ENCODE peak calls at places on chromosomes 1 and 21, in ten cellular contexts. A is cardiac fibroblast, F is IMR-90, M is left ventricle myocardium inferior, O is PC-3, U is thyroid gland, Q is hepatocyte, B is right cardiac atrium, Y is GM12864, L is BJ. Z is an unnamed sample.

GRCh38 chr21:15210235-15210678 is 145.5 kb upstream of the NRIP1 start:
- DNase-seq in A (peak), Y (no peak), U (no peak), M (peak), Q (peak), L (no peak), B (peak), F (no peak), O (peak), Z (no peak)

GRCh38 chr1:43858324-43858723 is 75.3 kb upstream of the ARTN start:
- DNase-seq in U (peak), Q (peak), O (peak), M (no peak), Y (no peak), F (peak), B (no peak), A (peak), L (peak), Z (peak)

GRCh38 chr1:43822040-43822439 is 111.6 kb upstream of the ARTN start:
- DNase-seq in O (peak), Y (no peak), A (peak), L (peak), B (no peak), F (peak), U (no peak), M (no peak), Q (peak), Z (no peak)

GRCh38 chr1:25549273-25550154 is 6.1 kb downstream of the LDLRAP1 start:
- DNase-seq in F (peak), L (no peak), B (peak), Y (peak), U (peak), Q (peak), O (peak), A (peak), M (peak), Z (peak)

GRCh38 chr1:203898458-203899244 is 37.3 kb downstream of the SNRPE start:
- DNase-seq in A (no peak), O (no peak), M (no peak), U (no peak), Y (no peak), Q (no peak), L (no peak), F (no peak), B (no peak), Z (no peak)

GRCh38 chr1:228342627-228343210 is 63.9 kb downstream of the TRIM11 start:
- DNase-seq in M (peak), U (no peak), L (no peak), B (no peak), A (no peak), F (no peak), Q (no peak), Y (no peak), O (no peak), Z (no peak)

GRCh38 chr1:202848191-202848542 is 37.4 kb downstream of the PCAT6 start:
- DNase-seq in U (no peak), F (peak), O (no peak), Y (peak), Q (no peak), A (no peak), M (no peak), B (no peak), L (no peak), Z (no peak)

GRCh38 chr21:46002841-46003574 is 21.4 kb downstream of the COL6A1 start:
- DNase-seq in U (no peak), L (no peak), A (no peak), F (no peak), Q (no peak), B (peak), Y (no peak), M (peak), O (no peak), Z (no peak)

GRCh38 chr1:57492846-57493245 is 69.0 kb upstream of the DAB1 start:
- DNase-seq in B (no peak), U (no peak), Q (no peak), Y (no peak), F (no peak), L (no peak), M (no peak), A (no peak), O (no peak), Z (no peak)

GRCh38 chr1:14698206-14698605 is 99.7 kb downstream of the KAZN start:
- DNase-seq in F (no peak), Y (no peak), A (no peak), L (no peak), M (no peak), O (no peak), Q (no peak), U (no peak), B (no peak), Z (no peak)

GRCh38 chr21:45017376-45017960 is 56.9 kb upstream of the ADARB1 start:
- DNase-seq in B (no peak), M (no peak), Q (no peak), U (no peak), Y (no peak), L (no peak), A (no peak), F (peak), O (no peak), Z (peak)

GRCh38 chr1:156898971-156899657 is 5.6 kb downstream of the PEAR1 start:
- DNase-seq in O (no peak), A (no peak), M (no peak), Y (no peak), F (no peak), Q (no peak), L (no peak), B (peak), U (no peak), Z (no peak)

GRCh38 chr1:2544875-2545638 is 11.1 kb upstream of the TNFRSF14 start:
- DNase-seq in F (no peak), M (no peak), Y (no peak), Q (peak), L (no peak), U (no peak), O (no peak), A (no peak), B (no peak), Z (peak)

GRCh38 chr1:234589064-234589765 is 20.8 kb downstream of the IRF2BP2 start:
- DNase-seq in A (peak), F (no peak), B (no peak), M (no peak), O (no peak), U (no peak), Q (peak), L (no peak), Y (no peak), Z (no peak)

GRCh38 chr1:162230096-162230495 is 146.6 kb downstream of the SPATA46 start:
- DNase-seq in U (no peak), L (no peak), O (peak), Y (no peak), Q (no peak), M (peak), F (no peak), B (peak), A (peak), Z (peak)

GRCh38 chr1:6911229-6911941 is 126.1 kb downstream of the CAMTA1 start:
- DNase-seq in B (no peak), A (no peak), Y (no peak), L (no peak), M (no peak), Q (no peak), U (no peak), O (no peak), F (no peak), Z (no peak)

GRCh38 chr1:114331936-114332335 is 178.3 kb upstream of the SYT6 start:
- DNase-seq in O (no peak), L (no peak), Y (peak), F (no peak), M (no peak), A (no peak), Q (no peak), B (no peak), U (no peak), Z (no peak)

GRCh38 chr1:43919906-43920305 is 13.7 kb upstream of the ARTN start:
- DNase-seq in F (no peak), Q (no peak), O (no peak), A (no peak), L (no peak), U (no peak), B (no peak), Y (no peak), M (no peak), Z (no peak)

GRCh38 chr1:110292031-110292300 is 47.2 kb upstream of the RBM15 start:
- DNase-seq in L (no peak), B (no peak), Y (no peak), M (no peak), U (no peak), A (no peak), F (no peak), O (no peak), Q (no peak), Z (no peak)

DNA sequence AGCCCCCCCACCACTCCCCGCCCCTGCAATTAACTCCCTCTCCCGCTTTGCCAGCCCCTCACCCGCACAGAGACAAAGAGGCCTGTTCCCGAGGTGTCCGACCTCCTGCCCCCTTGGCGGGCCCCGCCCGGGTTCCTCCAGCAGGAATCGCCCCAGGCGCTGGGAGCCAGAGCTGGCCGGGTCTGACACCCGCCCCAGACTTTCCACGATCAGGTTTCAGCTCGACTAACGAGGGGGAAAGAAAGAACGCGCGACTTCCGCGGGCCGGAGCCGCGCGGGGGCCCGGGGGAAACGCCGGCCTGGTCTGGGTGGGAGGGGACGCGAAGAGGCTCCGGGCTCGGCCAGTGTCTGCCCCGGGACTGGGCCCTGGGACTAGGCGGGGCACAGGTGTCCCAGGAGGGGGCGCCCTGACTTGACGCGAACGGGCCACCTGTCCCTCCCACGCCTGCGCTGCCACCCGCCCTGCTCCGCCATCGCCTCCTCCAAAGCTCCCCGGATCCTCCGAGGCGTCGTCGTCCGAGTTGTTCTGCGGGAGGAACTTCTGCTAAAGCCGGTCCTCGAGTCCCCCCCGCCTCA is 36.3 kb upstream of the HHAT start:
- DNase-seq in A (peak), B (peak), Y (no peak), M (peak), O (peak), L (no peak), F (no peak), Q (peak), U (peak), Z (peak)
- H3K4me3 ChIP-seq in A (peak), B (peak), Y (no peak), M (peak), O (peak), L (peak), F (peak), Q (no peak), U (peak), Z (peak)

DNA sequence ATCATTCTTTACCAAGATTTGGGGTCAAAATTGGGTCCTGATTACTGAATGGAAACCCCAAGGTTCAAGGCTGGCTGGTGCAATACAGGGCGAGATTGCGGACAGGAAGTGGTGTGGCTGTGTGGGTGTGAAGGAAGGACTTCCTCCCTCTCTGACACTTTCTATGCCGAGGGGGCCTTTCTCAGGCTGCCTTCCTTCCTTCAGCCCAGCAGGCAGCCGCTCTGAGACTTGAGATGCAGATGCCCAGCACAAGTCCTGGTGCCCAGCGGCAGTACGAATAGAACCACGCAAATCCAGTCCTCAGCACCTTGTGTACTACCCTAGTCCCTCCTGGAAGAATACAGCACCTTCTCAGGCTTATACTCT is 16.3 kb downstream of the BATF3 start:
- DNase-seq in A (no peak), M (peak), Q (no peak), U (no peak), Y (peak), O (no peak), B (peak), F (no peak), L (no peak), Z (no peak)
- H3K4me3 ChIP-seq in A (no peak), M (no peak), Q (no peak), U (no peak), Y (peak), O (no peak), B (no peak), F (no peak), L (no peak), Z (no peak)

GRCh38 chr1:52544665-52545525 is 8.0 kb downstream of the TUT4 start:
- DNase-seq in U (no peak), Y (no peak), A (no peak), F (no peak), Q (no peak), O (no peak), M (no peak), L (no peak), B (no peak), Z (no peak)

GRCh38 chr1:52546852-52547251 is 6.0 kb downstream of the TUT4 start:
- DNase-seq in F (no peak), L (no peak), O (no peak), Y (no peak), B (no peak), A (no peak), U (no peak), M (no peak), Q (no peak), Z (no peak)

DNA sequence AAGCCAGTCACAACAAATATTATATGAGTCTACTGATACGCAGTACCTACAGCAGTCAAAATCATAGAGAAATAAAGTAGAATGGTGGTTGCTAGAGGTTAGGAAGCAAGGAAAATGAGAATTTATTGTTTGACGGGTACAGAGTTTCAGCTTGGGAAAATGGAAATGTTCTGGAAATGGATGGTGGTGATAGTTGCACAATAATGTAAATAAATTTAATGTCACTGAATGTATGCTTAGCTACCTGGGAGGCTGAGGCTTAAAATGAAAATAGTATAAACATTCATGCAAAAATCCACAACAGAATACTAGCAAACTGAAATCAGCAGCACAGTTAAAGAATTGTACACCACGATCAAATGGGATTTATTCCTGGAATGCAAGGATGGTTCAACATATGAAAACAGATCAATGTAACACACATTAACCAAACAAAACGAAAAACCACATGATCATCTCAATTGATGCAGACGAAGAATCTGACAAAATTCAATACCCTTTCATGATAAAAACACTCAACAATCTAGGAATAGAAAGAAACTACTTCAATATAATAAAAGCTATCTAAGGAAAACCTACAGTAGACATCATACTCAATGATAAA is 10.7 kb downstream of the TUT4 start:
- DNase-seq in F (no peak), A (no peak), O (no peak), Q (no peak), U (no peak), L (no peak), M (no peak), Y (no peak), B (no peak), Z (no peak)
- H3K4me3 ChIP-seq in F (no peak), A (no peak), O (no peak), Q (no peak), U (no peak), L (no peak), M (no peak), Y (no peak), B (no peak), Z (no peak)

DNA sequence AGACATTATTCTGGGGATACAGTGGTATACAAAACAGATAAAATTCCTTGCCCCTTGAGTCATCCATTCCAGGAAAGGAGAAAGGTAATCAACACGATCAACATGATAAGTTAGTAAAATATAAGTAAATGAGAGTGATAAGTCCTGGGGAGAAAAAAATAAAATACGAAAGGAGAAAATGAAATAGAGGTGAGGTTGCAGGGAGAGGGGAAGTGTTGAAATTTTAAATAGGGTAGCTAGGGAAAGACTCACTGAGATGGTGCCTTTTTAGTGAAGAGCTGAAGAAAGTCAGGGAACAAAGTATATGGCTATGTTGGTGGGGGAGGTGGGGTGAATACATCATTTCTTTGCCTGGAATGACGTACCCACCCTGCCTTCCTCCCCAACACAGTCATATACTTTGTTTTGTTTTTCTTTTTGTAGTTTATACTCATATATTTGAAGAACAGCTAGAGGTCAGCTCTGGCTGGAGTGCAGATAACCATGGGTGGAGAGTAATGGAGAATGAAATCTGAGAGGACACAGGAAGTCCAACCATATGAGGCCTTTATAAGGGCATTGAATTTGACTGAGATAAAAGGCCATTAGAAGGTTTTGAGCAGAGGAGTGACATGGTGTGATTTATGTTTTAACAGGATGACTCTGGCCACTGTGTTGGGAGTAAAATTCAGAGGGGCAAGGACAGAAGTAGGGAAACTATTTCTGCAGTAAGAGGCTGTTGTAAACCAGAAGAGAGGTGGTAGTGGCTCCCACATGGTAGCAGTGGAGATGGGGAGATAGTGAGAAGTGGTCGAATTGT is 54.8 kb downstream of the OSBPL9 start:
- DNase-seq in O (no peak), F (peak), B (no peak), L (no peak), Y (no peak), U (no peak), M (no peak), A (peak), Q (no peak), Z (no peak)
- H3K4me3 ChIP-seq in O (no peak), F (no peak), B (no peak), L (no peak), Y (no peak), U (no peak), M (no peak), A (no peak), Q (no peak), Z (no peak)

Z was measured in H7.